ENCODE peak calls at places on chromosomes 2 and 18, in six cellular contexts. E is mucosa of descending colon, D is nucleus accumbens, S is GM10248, Z is HFF-Myc, G is activated T-cell treated with anti-CD3 and anti-CD28 coated beads for 1 hour. Q is an unnamed sample.

GRCh38 chr2:113818382-113818951 is 62.0 kb upstream of the SLC35F5 start:
- DNase-seq in E (no peak), D (no peak), S (no peak), Z (peak; percentile 92), G (no peak), Q (no peak)

GRCh38 chr2:28129955-28130695 is 239.6 kb downstream of the BABAM2 start:
- DNase-seq in E (no peak), D (no peak), S (no peak), Z (no peak), G (no peak), Q (no peak)

GRCh38 chr2:88283886-88284511 is 113.9 kb downstream of the THNSL2 start:
- DNase-seq in E (no peak), D (no peak), S (no peak), Z (no peak), G (no peak), Q (no peak)

GRCh38 chr2:105917688-105918087 is 173.0 kb downstream of the NCK2 start:
- DNase-seq in E (no peak), D (no peak), S (no peak), Z (no peak), G (no peak), Q (no peak)

GRCh38 chr2:39484206-39484605 is 47.1 kb upstream of the MAP4K3 start:
- DNase-seq in E (no peak), D (no peak), S (no peak), Z (no peak), G (no peak), Q (no peak)

GRCh38 chr2:138641277-138641676 is 138.9 kb downstream of the NXPH2 start:
- DNase-seq in E (no peak), D (no peak), S (no peak), Z (no peak), G (no peak), Q (no peak)

GRCh38 chr2:628651-629050 is 48.6 kb downstream of the TMEM18 start:
- DNase-seq in E (no peak), D (no peak), S (no peak), Z (no peak), G (no peak), Q (no peak)

GRCh38 chr18:79484661-79485621 is 89.2 kb downstream of the NFATC1 start:
- DNase-seq in E (peak; percentile 42), D (no peak), S (no peak), Z (peak; percentile 88), G (no peak), Q (no peak)

GRCh38 chr2:1209761-1210160 is 203.5 kb upstream of the TPO start:
- DNase-seq in E (no peak), D (no peak), S (no peak), Z (no peak), G (no peak), Q (no peak)

GRCh38 chr2:19600506-19600905 is 242.1 kb upstream of the OSR1 start:
- DNase-seq in E (no peak), D (no peak), S (no peak), Z (no peak), G (no peak), Q (no peak)

GRCh38 chr2:42804891-42805290 is 12.5 kb upstream of the HAAO start:
- DNase-seq in E (no peak), D (no peak), S (no peak), Z (no peak), G (no peak), Q (no peak)

GRCh38 chr2:134491796-134492441 is 226.9 kb downstream of the TMEM163 start:
- DNase-seq in E (no peak), D (no peak), S (no peak), Z (no peak), G (no peak), Q (no peak)